ENCODE peak calls at places on chromosomes 7 and 10, in ten cellular contexts. D is Ammon's horn; F is activated CD4-positive, alpha-beta T cell treated with anti-CD3 and anti-CD28 coated beads for 24 hours; E is Daoy; R is posterior vena cava; V is sigmoid colon; S is WTC11; L is NCI-H2171 treated with DMSO at 0.1 percent for 48 hours; Y is activated T-cell treated with anti-CD3 and anti-CD28 coated beads, Interleukin-2, amount 50 U/mL, for 72 hours; O is C1 segment of cervical spinal cord. T is an unnamed sample.

GRCh38 chr7:38942431-38943051 is 33.5 kb upstream of the VPS41 start:
- DNase-seq in E (no peak), Y (no peak), O (no peak), V (no peak), L (no peak), S (no peak), D (no peak), R (no peak), F (no peak), T (no peak)

GRCh38 chr7:158444501-158445420 is 142.9 kb downstream of the PTPRN2 start:
- DNase-seq in L (no peak), Y (no peak), V (no peak), D (no peak), E (no peak), F (no peak), R (peak; percentile 72), O (no peak), S (no peak), T (no peak)

GRCh38 chr10:113470372-113471240 is 82.2 kb upstream of the HABP2 start:
- DNase-seq in O (no peak), D (no peak), Y (no peak), L (no peak), E (no peak), V (no peak), S (no peak), F (no peak), R (no peak), T (no peak)

GRCh38 chr10:28444031-28444430 is 88.9 kb upstream of the WAC start:
- DNase-seq in S (no peak), R (no peak), L (no peak), Y (no peak), V (no peak), E (no peak), F (no peak), O (no peak), D (no peak), T (no peak)

GRCh38 chr7:150753826-150754603 is 16.8 kb downstream of the GIMAP5 start:
- DNase-seq in F (no peak), E (peak; percentile 89), R (no peak), L (no peak), D (no peak), O (no peak), S (no peak), Y (peak; percentile 50), V (no peak), T (no peak)

GRCh38 chr10:59505931-59506330 is 143.6 kb upstream of the FAM13C start:
- DNase-seq in S (no peak), F (no peak), V (no peak), E (no peak), D (no peak), R (no peak), O (no peak), L (no peak), Y (no peak), T (no peak)

GRCh38 chr7:148540041-148540738 is 50.4 kb upstream of the C7orf33 start:
- DNase-seq in L (no peak), E (peak; percentile 87), D (peak; percentile 33), R (peak; percentile 96), Y (no peak), O (peak; percentile 54), V (peak; percentile 70), F (no peak), S (no peak), T (no peak)

GRCh38 chr7:137354361-137354760 is 10.8 kb upstream of the PTN start:
- DNase-seq in L (no peak), D (peak; percentile 17), Y (no peak), R (no peak), S (no peak), V (no peak), O (no peak), F (no peak), E (peak; percentile 58), T (no peak)

GRCh38 chr7:138095972-138096935 is 20.0 kb downstream of the AKR1D1 start:
- DNase-seq in D (no peak), E (no peak), O (no peak), L (no peak), S (no peak), R (no peak), Y (no peak), F (no peak), V (no peak), T (peak; percentile 53)

GRCh38 chr7:137873979-137874378 is 27.2 kb upstream of the DGKI start:
- DNase-seq in O (no peak), D (no peak), V (no peak), L (no peak), Y (no peak), S (no peak), R (no peak), E (no peak), F (no peak), T (no peak)

GRCh38 chr10:79221110-79222051 is 125.9 kb upstream of the PPIF start:
- DNase-seq in R (peak; percentile 89), E (no peak), L (no peak), S (peak; percentile 40), Y (no peak), V (peak; percentile 95), D (peak; percentile 80), O (peak; percentile 86), F (no peak), T (no peak)

GRCh38 chr7:95798401-95798930 is 26.1 kb downstream of the DYNC1I1 start:
- DNase-seq in O (no peak), R (no peak), E (peak; percentile 9), D (no peak), V (no peak), F (no peak), L (no peak), S (no peak), Y (no peak), T (no peak)

T was measured in left lobe of liver.